ENCODE peak calls at places on chromosome 13, in six cellular contexts. P is GM12878, F is K562, C is H1, V is SK-N-SH, J is HepG2. R is an unnamed sample.
A peak's percentile ranks its signal among the peaks of the same experiment; 100 is the strongest.

GRCh38 chr13:72839831-72840426 is 58.0 kb downstream of the PIBF1 start:
- DNase-seq in P (peak; percentile 3), F (peak; percentile 22), C (no peak), V (peak; percentile 56), J (peak; percentile 56), R (peak; percentile 70)

GRCh38 chr13:40809471-40809870 is 20.1 kb downstream of the SLC25A15 start:
- DNase-seq in P (no peak), F (no peak), C (no peak), V (no peak), J (no peak), R (no peak)

GRCh38 chr13:59494560-59494970 is 669.2 kb downstream of the DIAPH3 start:
- DNase-seq in P (no peak), F (peak; percentile 13), C (no peak), V (no peak), J (no peak), R (no peak)

GRCh38 chr13:110448230-110448629 is 113.3 kb downstream of the RAB20 start:
- DNase-seq in P (no peak), F (no peak), C (no peak), V (no peak), J (no peak), R (peak; percentile 57)

GRCh38 chr13:110209950-110210603 is 96.9 kb downstream of the COL4A1 start:
- DNase-seq in P (no peak), F (no peak), C (no peak), V (no peak), J (no peak), R (no peak)

GRCh38 chr13:23570099-23570926 is at the start of gene TNFRSF19:
- DNase-seq in P (no peak), F (peak; percentile 4), C (no peak), V (peak; percentile 80), J (peak; percentile 98), R (no peak)

GRCh38 chr13:75621147-75621546 is 15.0 kb upstream of the LMO7 start:
- DNase-seq in P (no peak), F (no peak), C (no peak), V (no peak), J (no peak), R (no peak)

GRCh38 chr13:36724141-36724540 is 50.3 kb downstream of the SERTM1 start:
- DNase-seq in P (no peak), F (no peak), C (no peak), V (no peak), J (no peak), R (no peak)

GRCh38 chr13:93147946-93148345 is 78.7 kb upstream of the GPC6 start:
- DNase-seq in P (no peak), F (no peak), C (no peak), V (no peak), J (no peak), R (no peak)

GRCh38 chr13:44068737-44069136 is 189.0 kb downstream of the LACC1 start:
- DNase-seq in P (no peak), F (no peak), C (no peak), V (no peak), J (no peak), R (peak; percentile 35)

GRCh38 chr13:92187378-92187989 is 789.1 kb downstream of the GPC5 start:
- DNase-seq in P (no peak), F (peak; percentile 14), C (no peak), V (peak; percentile 64), J (peak; percentile 24), R (peak; percentile 57)

GRCh38 chr13:24212674-24213073 is 52.2 kb downstream of the SPATA13 start:
- DNase-seq in P (no peak), F (no peak), C (no peak), V (no peak), J (peak; percentile 51), R (peak; percentile 51)

GRCh38 chr13:44063881-44064280 is 184.2 kb downstream of the LACC1 start:
- DNase-seq in P (no peak), F (no peak), C (no peak), V (no peak), J (no peak), R (no peak)

GRCh38 chr13:44050450-44051063 is 170.9 kb downstream of the LACC1 start:
- DNase-seq in P (no peak), F (peak; percentile 6), C (no peak), V (peak; percentile 33), J (peak; percentile 7), R (no peak)

GRCh38 chr13:110341445-110342247 is 34.6 kb downstream of the COL4A2 start:
- DNase-seq in P (no peak), F (no peak), C (no peak), V (peak; percentile 55), J (no peak), R (no peak)

GRCh38 chr13:97878421-97879375 is 74.8 kb upstream of the IPO5 start:
- DNase-seq in P (no peak), F (no peak), C (no peak), V (no peak), J (no peak), R (no peak)

GRCh38 chr13:81781471-81781870 is 1440.5 kb upstream of the SPRY2 start:
- DNase-seq in P (no peak), F (no peak), C (no peak), V (no peak), J (no peak), R (no peak)

GRCh38 chr13:53138369-53139036 is 109.9 kb downstream of the OLFM4 start:
- DNase-seq in P (no peak), F (no peak), C (no peak), V (no peak), J (no peak), R (no peak)

GRCh38 chr13:53142301-53142700 is 113.7 kb downstream of the OLFM4 start:
- DNase-seq in P (no peak), F (no peak), C (no peak), V (no peak), J (no peak), R (no peak)

GRCh38 chr13:53136554-53136953 is 107.9 kb downstream of the OLFM4 start:
- DNase-seq in P (no peak), F (no peak), C (no peak), V (no peak), J (no peak), R (no peak)

GRCh38 chr13:53141336-53141735 is 112.7 kb downstream of the OLFM4 start:
- DNase-seq in P (no peak), F (no peak), C (no peak), V (no peak), J (no peak), R (no peak)

GRCh38 chr13:53137777-53138176 is 109.2 kb downstream of the OLFM4 start:
- DNase-seq in P (no peak), F (no peak), C (no peak), V (no peak), J (no peak), R (no peak)
- TF ChIP-seq JUND in P (no peak), F (no peak), C (no peak), V (no peak), J (no peak), R (no peak)

DNA sequence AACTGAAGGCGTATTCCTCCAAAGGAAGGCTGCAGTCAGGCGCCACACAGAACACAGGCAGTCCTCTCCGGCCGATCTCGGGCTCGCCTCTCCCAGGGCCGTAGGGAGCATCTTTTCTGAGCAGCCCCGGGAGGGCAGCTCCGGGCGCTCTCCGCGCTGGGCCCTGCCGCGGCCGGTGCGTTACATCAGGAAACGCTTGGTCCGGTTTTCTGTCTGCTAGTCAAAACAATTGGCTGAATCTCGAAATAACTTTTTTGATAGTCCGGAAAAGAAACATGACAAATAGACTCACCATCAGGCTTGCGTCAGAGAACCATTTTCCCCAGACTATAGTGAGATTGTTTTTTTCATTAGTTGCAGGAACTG is 115.4 kb downstream of the KCNRG start:
- DNase-seq in P (no peak), F (no peak), C (no peak), V (peak; percentile 75), J (no peak), R (no peak)
- TF ChIP-seq JUND in P (no peak), F (no peak), C (no peak), V (no peak), J (no peak), R (no peak)

GRCh38 chr13:66443926-66444325 is 786.2 kb downstream of the PCDH9 start:
- DNase-seq in P (no peak), F (no peak), C (no peak), V (no peak), J (no peak), R (no peak)

GRCh38 chr13:66446413-66446812 is 783.7 kb downstream of the PCDH9 start:
- DNase-seq in P (no peak), F (no peak), C (no peak), V (no peak), J (no peak), R (no peak)
- TF ChIP-seq JUND in P (no peak), F (no peak), C (no peak), V (no peak), J (no peak), R (no peak)

GRCh38 chr13:34857561-34857960 is 84.5 kb upstream of the NBEA start:
- DNase-seq in P (no peak), F (no peak), C (no peak), V (no peak), J (no peak), R (no peak)

GRCh38 chr13:34849406-34849805 is 92.7 kb upstream of the NBEA start:
- DNase-seq in P (no peak), F (no peak), C (no peak), V (no peak), J (no peak), R (no peak)

GRCh38 chr13:34847751-34848150 is 94.3 kb upstream of the NBEA start:
- DNase-seq in P (no peak), F (no peak), C (no peak), V (no peak), J (no peak), R (peak; percentile 2)

GRCh38 chr13:34853161-34853560 is 88.9 kb upstream of the NBEA start:
- DNase-seq in P (no peak), F (no peak), C (no peak), V (no peak), J (no peak), R (no peak)
- TF ChIP-seq JUND in P (no peak), F (no peak), C (no peak), V (no peak), J (no peak), R (no peak)

DNA sequence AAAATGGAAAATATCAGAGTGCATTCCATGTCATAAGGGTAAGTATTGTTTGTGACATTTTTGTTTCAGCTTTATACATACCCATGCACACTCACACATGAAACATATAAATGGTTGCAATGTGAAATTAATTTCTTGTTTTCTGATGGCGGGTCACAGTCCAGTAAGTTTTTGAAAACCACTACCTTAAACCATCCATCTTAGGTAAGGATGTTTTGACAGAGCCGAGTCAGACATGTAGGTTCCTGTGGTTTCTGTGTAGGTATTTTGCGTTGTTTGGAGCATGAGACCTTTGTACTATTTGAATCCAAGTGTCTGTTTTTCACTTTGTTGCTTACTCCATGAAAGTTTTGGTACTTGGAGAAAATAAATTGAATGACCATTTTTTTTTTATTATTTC is 121.7 kb downstream of the B3GLCT start:
- DNase-seq in P (no peak), F (no peak), C (no peak), V (no peak), J (no peak), R (no peak)
- TF ChIP-seq JUND in P (no peak), F (no peak), C (no peak), V (no peak), J (no peak), R (no peak)